ENCODE peak calls at places on chromosomes 5 and 9, in five cellular contexts. M is RPMI7951, A is thoracic aorta, D is HT1080, O is sciatic nerve. B is an unnamed sample.

GRCh38 chr5:125793470-125793869 is 629.7 kb upstream of the GRAMD2B start:
- DNase-seq in M (no peak), A (no peak), D (no peak), O (no peak), B (no peak)

GRCh38 chr9:80866576-80867227 is 822.6 kb downstream of the TLE1 start:
- DNase-seq in M (peak), A (no peak), D (peak), O (no peak), B (no peak)

GRCh38 chr5:178667109-178667508 is 40.3 kb upstream of the CLK4 start:
- DNase-seq in M (peak), A (no peak), D (no peak), O (no peak), B (no peak)

GRCh38 chr5:133276171-133276570 is 224.4 kb downstream of the HSPA4 start:
- DNase-seq in M (no peak), A (no peak), D (no peak), O (no peak), B (no peak)

GRCh38 chr5:112348387-112348786 is 70.7 kb downstream of the EPB41L4A start:
- DNase-seq in M (no peak), A (no peak), D (no peak), O (no peak), B (no peak)

GRCh38 chr9:10921671-10922070 is 308.9 kb upstream of the PTPRD start:
- DNase-seq in M (no peak), A (no peak), D (no peak), O (no peak), B (no peak)

GRCh38 chr5:68007446-68007845 is 208.1 kb upstream of the PIK3R1 start:
- DNase-seq in M (peak), A (no peak), D (peak), O (no peak), B (peak)

GRCh38 chr5:54135042-54135441 is 175.3 kb downstream of the ARL15 start:
- DNase-seq in M (peak), A (no peak), D (peak), O (no peak), B (peak)

GRCh38 chr5:57317341-57317740 is 143.5 kb downstream of the GPBP1 start:
- DNase-seq in M (peak), A (no peak), D (no peak), O (no peak), B (no peak)

GRCh38 chr5:125413861-125414260 is 667.4 kb upstream of the ZNF608 start:
- DNase-seq in M (no peak), A (no peak), D (no peak), O (no peak), B (peak)

GRCh38 chr9:14089051-14089798 is 224.7 kb downstream of the NFIB start:
- DNase-seq in M (no peak), A (no peak), D (no peak), O (no peak), B (peak)

GRCh38 chr9:87505869-87506678 is 8.4 kb downstream of the DAPK1 start:
- DNase-seq in M (no peak), A (no peak), D (no peak), O (no peak), B (no peak)

GRCh38 chr9:113154471-113154870 is 3.7 kb downstream of the SLC31A2 start:
- DNase-seq in M (peak), A (no peak), D (peak), O (no peak), B (peak)

GRCh38 chr9:124280176-124280691 is 22.5 kb downstream of the NEK6 start:
- DNase-seq in M (peak), A (peak), D (peak), O (no peak), B (no peak)

GRCh38 chr5:125696762-125697161 is 726.4 kb upstream of the GRAMD2B start:
- DNase-seq in M (peak), A (no peak), D (peak), O (no peak), B (peak)

GRCh38 chr9:14221558-14221957 is 92.4 kb downstream of the NFIB start:
- DNase-seq in M (peak), A (no peak), D (peak), O (no peak), B (peak)

GRCh38 chr9:93984860-93985259 is 29.7 kb upstream of the BARX1 start:
- DNase-seq in M (no peak), A (no peak), D (no peak), O (no peak), B (no peak)

GRCh38 chr9:70177121-70177520 is 81.7 kb upstream of the SMC5 start:
- DNase-seq in M (peak), A (no peak), D (no peak), O (no peak), B (peak)

GRCh38 chr5:89396262-89396975 is 513.4 kb upstream of the MEF2C start:
- DNase-seq in M (peak), A (no peak), D (peak), O (no peak), B (peak)

GRCh38 chr5:69489246-69489645 is 3.3 kb upstream of the OCLN start:
- DNase-seq in M (no peak), A (no peak), D (no peak), O (no peak), B (no peak)

GRCh38 chr9:8188720-8189407 is 389.3 kb upstream of the DMAC1 start:
- DNase-seq in M (peak), A (no peak), D (peak), O (no peak), B (no peak)

GRCh38 chr9:14961372-14962068 is 51.3 kb upstream of the FREM1 start:
- DNase-seq in M (no peak), A (no peak), D (peak), O (no peak), B (no peak)

GRCh38 chr9:120443489-120443888 is 136.5 kb downstream of the CDK5RAP2 start:
- DNase-seq in M (peak), A (no peak), D (no peak), O (no peak), B (peak)

GRCh38 chr9:126151671-126152050 is 175.0 kb upstream of the MVB12B start:
- DNase-seq in M (no peak), A (no peak), D (no peak), O (no peak), B (no peak)

GRCh38 chr5:133967715-133968056 is 739 bp downstream of the C5orf15 start:
- DNase-seq in M (peak), A (no peak), D (peak), O (no peak), B (peak)

GRCh38 chr5:157383151-157383810 is 76.7 kb upstream of the NIPAL4 start:
- DNase-seq in M (no peak), A (no peak), D (no peak), O (no peak), B (no peak)

GRCh38 chr9:130680836-130681768 is 12.5 kb upstream of the EXOSC2 start:
- DNase-seq in M (peak), A (peak), D (peak), O (peak), B (peak)

GRCh38 chr9:127360829-127361228 is 36.1 kb upstream of the SLC2A8 start:
- DNase-seq in M (peak), A (no peak), D (peak), O (no peak), B (peak)

GRCh38 chr9:129347323-129348120 is 169.5 kb upstream of the IER5L start:
- DNase-seq in M (peak), A (no peak), D (no peak), O (no peak), B (no peak)

GRCh38 chr5:174664180-174664850 is 60.1 kb upstream of the MSX2 start:
- DNase-seq in M (no peak), A (no peak), D (no peak), O (no peak), B (no peak)

GRCh38 chr9:135570456-135570855 is 8.9 kb downstream of the PAEP start:
- DNase-seq in M (no peak), A (no peak), D (no peak), O (peak), B (no peak)

GRCh38 chr5:41763096-41763495 is 107.1 kb downstream of the OXCT1 start:
- DNase-seq in M (peak), A (no peak), D (peak), O (no peak), B (peak)

GRCh38 chr9:134234001-134234660 is 69.8 kb upstream of the RNU6ATAC start:
- DNase-seq in M (no peak), A (no peak), D (no peak), O (no peak), B (no peak)

GRCh38 chr9:71669265-71669975 is 98.9 kb downstream of the CEMIP2 start:
- DNase-seq in M (no peak), A (no peak), D (no peak), O (no peak), B (no peak)